ENCODE peak calls at places on chromosomes 3 and 15, in four cellular contexts. K, T, L and O are unnamed samples.

GRCh38 chr3:17942856-17943255 is 200.4 kb upstream of the TBC1D5 start:
- DNase-seq in L (no peak), K (no peak), T (no peak), O (no peak)

GRCh38 chr3:152236741-152237140 is 32.0 kb upstream of the MBNL1 start:
- DNase-seq in K (no peak), T (no peak), L (no peak), O (no peak)

GRCh38 chr15:45714501-45715488 is 80.0 kb downstream of the SQOR start:
- DNase-seq in T (peak; percentile 78), K (peak; percentile 56), L (peak; percentile 73), O (peak; percentile 83)

GRCh38 chr3:10918011-10918410 is 74.5 kb upstream of the SLC6A1 start:
- DNase-seq in T (no peak), L (no peak), K (no peak), O (no peak)

GRCh38 chr3:108006077-108006675 is 84.7 kb downstream of the CD47 start:
- DNase-seq in L (peak; percentile 64), T (peak; percentile 42), K (no peak), O (no peak)

GRCh38 chr3:10248184-10248983 is at the start of gene TATDN2:
- DNase-seq in L (peak; percentile 97), T (peak; percentile 94), K (peak; percentile 96), O (peak; percentile 96)

GRCh38 chr15:85479071-85479647 is 98.8 kb downstream of the AKAP13 start:
- DNase-seq in K (no peak), T (no peak), L (no peak), O (no peak)

GRCh38 chr3:115861166-115861733 is 237.9 kb downstream of the GAP43 start:
- DNase-seq in K (no peak), T (no peak), L (no peak), O (no peak)

GRCh38 chr15:71203573-71204444 is 88.5 kb downstream of the THSD4 start:
- DNase-seq in T (no peak), L (no peak), K (no peak), O (no peak)

GRCh38 chr3:9893739-9894138 is 3.3 kb downstream of the JAGN1 start:
- DNase-seq in K (no peak), L (no peak), T (no peak), O (no peak)

GRCh38 chr3:111484666-111485065 is 57.3 kb upstream of the CD96 start:
- DNase-seq in L (no peak), K (no peak), T (no peak), O (no peak)

GRCh38 chr15:89143503-89144162 is 55.4 kb downstream of the ABHD2 start:
- DNase-seq in L (no peak), T (no peak), K (no peak), O (no peak)

GRCh38 chr3:140766465-140766864 is 88.6 kb downstream of the TRIM42 start:
- DNase-seq in T (no peak), K (no peak), L (no peak), O (no peak)

GRCh38 chr3:140767536-140767935 is 89.7 kb downstream of the TRIM42 start:
- DNase-seq in T (no peak), L (no peak), K (no peak), O (no peak)

GRCh38 chr3:140768921-140769320 is 91.1 kb downstream of the TRIM42 start:
- DNase-seq in T (no peak), K (no peak), L (no peak), O (no peak)

GRCh38 chr3:140765246-140765645 is 87.4 kb downstream of the TRIM42 start:
- DNase-seq in L (no peak), T (no peak), K (no peak), O (no peak)

GRCh38 chr3:140771030-140771677 is 93.3 kb downstream of the TRIM42 start:
- DNase-seq in L (no peak), K (no peak), T (no peak), O (no peak)
- TF ChIP-seq CTCF in L (no peak), K (no peak), T (no peak), O (no peak)

GRCh38 chr3:13452490-13453335 is 27.4 kb upstream of the HDAC11 start:
- DNase-seq in T (peak; percentile 61), K (peak; percentile 26), L (peak; percentile 52), O (no peak)
- H3K27ac ChIP-seq in T (no peak overlapping the region), K (peak overlapping the region; percentile 74), L (peak overlapping the region; percentile 89), O (peak overlapping the region; percentile 89)

DNA sequence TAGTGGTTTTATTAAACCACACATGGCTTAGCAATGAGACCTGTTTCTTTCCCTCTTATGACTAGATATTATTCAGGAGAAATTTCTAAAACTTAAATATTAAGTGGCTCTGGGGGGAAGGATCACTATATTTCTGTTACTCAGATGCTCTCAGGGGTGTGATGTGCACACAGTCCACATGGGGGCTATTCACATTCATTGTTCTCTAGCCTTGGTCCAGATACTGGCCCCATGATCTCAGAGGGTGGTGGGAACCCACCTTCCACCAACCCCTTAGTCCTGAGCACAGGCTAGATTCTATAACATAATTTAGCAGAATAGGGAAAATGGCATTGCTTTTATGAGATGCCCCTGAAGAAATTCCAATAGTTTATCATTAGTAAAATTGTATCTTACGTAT is 149.0 kb upstream of the ST8SIA2 start:
- DNase-seq in K (no peak), L (no peak), T (no peak), O (no peak)
- TF ChIP-seq CTCF in K (no peak), L (no peak), T (no peak), O (no peak)

GRCh38 chr15:69337133-69337532 is 38.4 kb downstream of the PAQR5 start:
- DNase-seq in T (no peak), L (no peak), K (no peak), O (no peak)
- H3K27ac ChIP-seq in T (no peak overlapping the region), L (no peak overlapping the region), K (no peak overlapping the region), O (no peak overlapping the region)